ENCODE peak calls at places on chromosome 4, in nine cellular contexts. V, C, F, D, M, W, G, I and E are unnamed samples.

GRCh38 chr4:166042510-166043055 is 169.5 kb downstream of the TLL1 start:
- DNase-seq in V (no peak), C (no peak), F (no peak), D (no peak), M (no peak), W (no peak), G (peak; percentile 37), I (no peak), E (no peak)

GRCh38 chr4:41477200-41477910 is 60.6 kb upstream of the LIMCH1 start:
- DNase-seq in V (peak; percentile 15), C (no peak), F (no peak), D (no peak), M (no peak), W (no peak), G (no peak), I (no peak), E (no peak)

GRCh38 chr4:175884048-175884447 is 72.0 kb upstream of the GPM6A start:
- DNase-seq in V (no peak), C (no peak), F (no peak), D (no peak), M (no peak), W (no peak), G (no peak), I (no peak), E (no peak)

GRCh38 chr4:186096681-186097080 is 7.8 kb upstream of the FAM149A start:
- DNase-seq in V (no peak), C (no peak), F (no peak), D (no peak), M (no peak), W (no peak), G (no peak), I (no peak), E (no peak)

GRCh38 chr4:90419124-90419711 is 292.0 kb downstream of the CCSER1 start:
- DNase-seq in V (peak; percentile 61), C (no peak), F (no peak), D (no peak), M (peak; percentile 30), W (peak; percentile 57), G (peak; percentile 25), I (peak; percentile 25), E (peak; percentile 12)

GRCh38 chr4:184417802-184418511 is 56.4 kb downstream of the IRF2 start:
- DNase-seq in V (no peak), C (no peak), F (no peak), D (no peak), M (no peak), W (peak; percentile 16), G (no peak), I (no peak), E (no peak)

GRCh38 chr4:188178276-188178675 is 39.0 kb downstream of the TRIML1 start:
- DNase-seq in V (no peak), C (no peak), F (no peak), D (no peak), M (no peak), W (no peak), G (no peak), I (no peak), E (no peak)

GRCh38 chr4:177116161-177116560 is 193.5 kb upstream of the NEIL3 start:
- DNase-seq in V (no peak), C (no peak), F (no peak), D (no peak), M (no peak), W (no peak), G (no peak), I (no peak), E (no peak)

GRCh38 chr4:98627477-98627876 is 30.9 kb downstream of the TSPAN5 start:
- DNase-seq in V (peak; percentile 21), C (no peak), F (no peak), D (no peak), M (no peak), W (no peak), G (no peak), I (no peak), E (no peak)